ENCODE peak calls at places on chromosomes 13 and 19, in nine cellular contexts. S, Q, R, X, M, A, T, Y and L are unnamed samples.

GRCh38 chr19:29840066-29840950 is 28.5 kb downstream of the CCNE1 start:
- DNase-seq in T (no peak), X (no peak), S (no peak), M (no peak), R (peak; percentile 45), Q (no peak), Y (no peak), A (no peak), L (no peak)

GRCh38 chr19:36041831-36042230 is 9.2 kb upstream of the CLIP3 start:
- DNase-seq in X (no peak), Q (no peak), R (no peak), A (no peak), M (peak; percentile 53), T (peak; percentile 72), Y (no peak), S (no peak), L (no peak)

GRCh38 chr13:114112231-114112825 is 20.1 kb downstream of the RASA3 start:
- DNase-seq in S (no peak), T (no peak), Y (no peak), M (no peak), Q (peak; percentile 75), A (no peak), R (peak; percentile 65), X (peak; percentile 67), L (peak; percentile 6)

GRCh38 chr19:30741539-30741938 is 369.4 kb downstream of the ZNF536 start:
- DNase-seq in Q (no peak), A (no peak), S (no peak), X (no peak), M (no peak), R (no peak), Y (no peak), T (no peak), L (no peak)

GRCh38 chr13:73677041-73677589 is 457.1 kb downstream of the KLF12 start:
- DNase-seq in A (no peak), X (no peak), M (no peak), R (no peak), Q (no peak), Y (no peak), S (no peak), T (peak; percentile 65), L (no peak)

GRCh38 chr13:51004111-51004865 is 94.7 kb downstream of the RNASEH2B start:
- DNase-seq in Y (no peak), Q (peak; percentile 75), T (no peak), R (peak; percentile 57), M (no peak), S (no peak), A (no peak), X (no peak), L (no peak)

GRCh38 chr13:27130223-27131015 is 41.2 kb downstream of the USP12 start:
- DNase-seq in S (no peak), R (no peak), X (no peak), Q (no peak), A (peak; percentile 60), T (no peak), M (no peak), Y (peak; percentile 5), L (no peak)

GRCh38 chr19:18899624-18900560 is 3.9 kb upstream of the CERS1 start:
- DNase-seq in S (no peak), M (no peak), Y (no peak), A (no peak), T (no peak), Q (no peak), R (no peak), X (peak; percentile 53), L (no peak)

GRCh38 chr19:7700128-7700470 is 1.8 kb downstream of the FCER2 start:
- DNase-seq in T (no peak), R (no peak), M (no peak), S (no peak), A (no peak), X (no peak), Y (no peak), Q (no peak), L (no peak)

GRCh38 chr19:7699422-7700127 is 2.4 kb downstream of the FCER2 start:
- DNase-seq in M (no peak), R (no peak), A (no peak), S (no peak), X (no peak), T (no peak), Q (no peak), Y (no peak), L (no peak)

GRCh38 chr19:7699003-7699402 is 2.9 kb downstream of the FCER2 start:
- DNase-seq in R (no peak), Q (no peak), Y (no peak), A (no peak), M (no peak), T (no peak), S (no peak), X (peak; percentile 61), L (no peak)

GRCh38 chr19:7697721-7698287 is 4.1 kb downstream of the FCER2 start:
- DNase-seq in S (no peak), Y (no peak), R (no peak), T (no peak), M (no peak), Q (no peak), A (no peak), X (no peak), L (no peak)

GRCh38 chr19:7698583-7698982 is 3.3 kb downstream of the FCER2 start:
- DNase-seq in Q (no peak), A (no peak), S (no peak), T (no peak), X (peak; percentile 71), M (no peak), Y (no peak), R (no peak), L (no peak)
- TF ChIP-seq POLR2A in Q (no peak), A (no peak), S (no peak), T (no peak), X (no peak), M (no peak), Y (no peak), R (no peak), L (no peak)

GRCh38 chr19:41307090-41307875 is 2.7 kb upstream of the CCDC97 start:
- DNase-seq in Q (no peak), R (no peak), T (no peak), M (no peak), S (no peak), X (no peak), Y (no peak), A (no peak), L (no peak)

GRCh38 chr19:41303941-41304340 is 6.0 kb upstream of the CCDC97 start:
- DNase-seq in Q (no peak), S (no peak), A (no peak), M (no peak), Y (no peak), X (no peak), T (no peak), R (peak; percentile 61), L (no peak)

GRCh38 chr19:41306394-41306793 is 3.6 kb upstream of the CCDC97 start:
- DNase-seq in Y (no peak), M (no peak), A (no peak), X (no peak), Q (no peak), S (no peak), R (no peak), T (no peak), L (no peak)

GRCh38 chr19:41304706-41305483 is 5.1 kb upstream of the CCDC97 start:
- DNase-seq in R (peak; percentile 56), T (no peak), A (no peak), S (no peak), M (no peak), Y (no peak), X (no peak), Q (no peak), L (no peak)

DNA sequence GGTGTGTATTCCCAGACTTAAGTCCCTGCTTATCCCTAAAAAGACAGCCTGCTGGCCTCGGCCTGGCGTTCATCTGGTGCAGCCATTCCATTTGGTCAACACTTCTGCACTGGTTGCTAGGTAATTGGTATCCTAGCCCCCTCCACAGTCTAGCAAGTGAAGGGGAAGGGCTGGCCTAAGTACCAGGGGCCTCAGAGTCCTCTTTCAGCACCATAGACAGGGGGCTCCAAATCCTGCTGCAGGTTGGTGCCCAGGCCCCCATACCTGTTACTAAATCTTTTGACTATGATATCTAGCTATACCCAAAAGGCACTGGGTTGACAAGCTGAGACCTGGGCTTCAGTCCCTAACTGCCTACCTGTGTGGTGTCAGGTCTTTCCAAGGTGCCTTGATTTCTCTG is 4.0 kb upstream of the CCDC97 start:
- DNase-seq in Y (no peak), A (no peak), Q (no peak), S (no peak), M (no peak), T (no peak), R (no peak), X (no peak), L (no peak)
- TF ChIP-seq POLR2A in Y (no peak), A (no peak), Q (no peak), S (no peak), M (no peak), T (no peak), R (no peak), X (no peak), L (no peak)

DNA sequence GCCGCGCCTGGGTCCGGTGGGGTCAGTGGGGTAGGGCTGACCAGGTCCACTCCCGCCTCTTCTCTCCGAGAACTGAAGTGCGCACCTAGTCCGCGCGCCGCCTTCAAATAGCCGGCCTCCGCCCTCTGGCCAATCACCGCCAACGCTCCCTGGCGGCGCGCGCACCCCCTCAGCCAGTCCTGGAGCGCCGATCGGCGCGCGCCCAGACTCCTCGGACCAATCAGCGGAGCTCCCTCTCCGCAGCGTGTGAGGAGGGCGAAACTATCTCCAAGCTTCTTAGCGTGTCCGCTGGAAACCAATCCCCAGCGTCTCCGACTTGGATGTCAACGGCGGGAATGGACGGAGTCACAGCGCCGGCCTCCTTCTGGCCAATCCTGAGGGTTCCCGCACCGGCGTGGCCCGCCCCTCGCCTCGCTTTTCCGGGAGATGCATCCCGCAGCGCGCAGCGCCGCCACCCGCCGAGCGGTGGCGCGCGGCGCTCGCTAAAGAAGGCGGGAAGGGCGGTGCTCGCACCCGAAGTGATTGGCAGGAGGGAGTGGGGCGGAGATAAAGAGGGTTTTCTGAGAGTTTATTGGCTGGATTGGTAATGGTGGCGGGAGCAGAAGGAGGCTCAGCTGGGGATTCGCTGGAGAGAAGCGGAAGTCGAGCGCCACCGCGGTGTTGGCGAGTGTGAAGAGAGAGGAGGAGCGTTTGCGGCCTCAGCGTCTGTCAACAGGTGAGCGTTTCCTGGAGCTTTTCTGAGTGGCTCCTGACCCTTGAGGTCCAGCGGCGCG is at the start of gene ASF1B:
- DNase-seq in R (peak; percentile 100), A (peak; percentile 99), X (peak; percentile 99), Q (peak; percentile 100), T (peak; percentile 99), S (peak; percentile 95), Y (peak; percentile 95), M (peak; percentile 99), L (peak; percentile 98)
- TF ChIP-seq POLR2A in R (peak; percentile 14), A (peak; percentile 66), X (no peak), Q (no peak), T (peak; percentile 81), S (peak; percentile 96), Y (peak; percentile 81), M (peak; percentile 89), L (peak; percentile 84)

DNA sequence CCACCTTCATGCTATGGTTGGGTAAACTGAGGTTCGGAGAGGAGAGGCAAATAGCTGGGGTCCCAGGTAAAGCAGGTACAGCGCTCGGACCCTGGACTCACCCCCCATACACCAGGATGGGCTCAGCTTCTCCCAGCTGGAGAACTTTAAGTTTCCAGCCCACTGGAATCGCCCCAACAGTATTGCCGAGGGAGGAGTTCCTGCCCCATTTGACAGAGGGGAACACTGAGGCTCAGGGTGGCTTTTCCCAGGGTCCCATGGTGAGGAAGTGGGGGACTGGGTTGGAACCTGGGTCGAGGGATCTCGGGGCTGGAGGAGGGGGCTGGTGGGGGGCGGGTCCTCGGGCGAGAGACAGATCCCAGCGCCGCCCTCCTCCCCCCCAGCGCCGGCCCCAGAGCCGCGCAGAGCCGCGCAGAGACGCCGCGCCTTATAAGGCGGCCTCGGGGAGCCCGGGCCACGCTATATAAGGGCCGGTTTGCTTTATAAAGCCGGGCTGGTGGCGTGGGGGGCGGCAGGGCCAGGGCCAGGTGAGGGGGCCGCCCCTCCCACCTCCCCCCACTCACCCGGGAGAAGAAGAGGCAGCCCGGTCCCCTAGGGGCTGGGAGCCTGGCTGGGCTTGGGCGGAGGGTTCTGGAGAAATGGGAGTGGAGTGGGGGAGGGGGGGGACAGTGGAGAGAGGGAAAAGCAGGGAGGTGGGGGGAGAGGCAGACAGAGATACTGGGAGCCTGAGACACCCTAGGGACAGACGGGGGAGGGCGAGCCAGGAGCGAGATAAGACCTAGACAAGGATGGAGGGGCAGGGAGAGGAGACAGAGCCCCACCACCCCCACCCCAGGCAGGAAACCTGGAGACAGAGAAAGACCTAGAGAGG is 1.1 kb downstream of the CNN1 start:
- DNase-seq in S (no peak), T (no peak), Q (no peak), Y (no peak), R (peak; percentile 91), A (no peak), X (no peak), M (no peak), L (peak; percentile 29)
- TF ChIP-seq POLR2A in S (no peak), T (no peak), Q (no peak), Y (no peak), R (peak; percentile 69), A (no peak), X (no peak), M (no peak), L (no peak)